ENCODE peak calls at places on chromosome 22, in eight cellular contexts. Y, S, O, L, G, U, I and F are unnamed samples.

GRCh38 chr22:20231499-20232236 is 36.5 kb downstream of the RTN4R start:
- DNase-seq in O (no peak), Y (no peak), I (no peak), S (no peak), G (no peak), U (no peak), L (no peak), F (no peak)

GRCh38 chr22:39665229-39665628 is 94.7 kb downstream of the CACNA1I start:
- DNase-seq in G (no peak), Y (no peak), L (no peak), O (no peak), S (no peak), U (no peak), I (no peak), F (no peak)

GRCh38 chr22:22986640-22987039 is 83.7 kb upstream of the GNAZ start:
- DNase-seq in S (no peak), G (no peak), I (no peak), L (no peak), O (no peak), Y (no peak), U (no peak), F (no peak)

GRCh38 chr22:26642465-26643367 is 14.7 kb upstream of the MIAT start:
- DNase-seq in G (no peak), L (no peak), I (peak), U (no peak), Y (peak), O (no peak), S (peak), F (no peak)

GRCh38 chr22:45630436-45630835 is 41.2 kb upstream of the ATXN10 start:
- DNase-seq in G (no peak), Y (no peak), U (no peak), S (no peak), L (no peak), I (no peak), O (no peak), F (no peak)

GRCh38 chr22:33986167-33986771 is 66.0 kb upstream of the LARGE1 start:
- DNase-seq in L (no peak), U (no peak), G (no peak), S (no peak), Y (no peak), I (no peak), O (no peak), F (no peak)

GRCh38 chr22:44188986-44189630 is 8.4 kb downstream of the PARVG start:
- DNase-seq in U (no peak), I (no peak), O (no peak), Y (no peak), S (no peak), G (no peak), L (no peak), F (no peak)

GRCh38 chr22:39125622-39126021 is 26.9 kb downstream of the CBX7 start:
- DNase-seq in Y (no peak), O (no peak), I (no peak), L (no peak), G (no peak), S (no peak), U (no peak), F (no peak)

GRCh38 chr22:39297490-39298193 is 21.8 kb downstream of the RPL3 start:
- DNase-seq in Y (no peak), U (no peak), L (no peak), G (no peak), O (no peak), I (peak), S (peak), F (no peak)

GRCh38 chr22:26586556-26587325 is 3.2 kb downstream of the TPST2 start:
- DNase-seq in S (no peak), Y (no peak), G (no peak), U (no peak), L (no peak), I (no peak), O (no peak), F (no peak)

GRCh38 chr22:22942511-22943329 is 55.1 kb downstream of the IGLL5 start:
- DNase-seq in U (peak), G (peak), S (peak), Y (peak), I (peak), O (no peak), L (peak), F (no peak)

GRCh38 chr22:45083659-45084305 is 74.0 kb upstream of the PHF21B start:
- DNase-seq in O (peak), Y (no peak), I (no peak), L (no peak), S (no peak), U (no peak), G (no peak), F (no peak)

GRCh38 chr22:39392341-39392948 is 7.1 kb upstream of the TAB1 start:
- DNase-seq in U (no peak), I (no peak), G (no peak), S (no peak), Y (no peak), L (no peak), O (no peak), F (no peak)

GRCh38 chr22:46196268-46196667 is 45.9 kb downstream of the PPARA start:
- DNase-seq in G (peak), Y (no peak), O (no peak), S (no peak), L (no peak), U (no peak), I (no peak), F (no peak)

GRCh38 chr22:19892249-19892879 is 37.7 kb upstream of the GNB1L start:
- DNase-seq in U (no peak), G (no peak), L (no peak), S (no peak), Y (peak), I (peak), O (no peak), F (no peak)

GRCh38 chr22:39351689-39352214 is 2.0 kb downstream of the SYNGR1 start:
- DNase-seq in L (no peak), S (no peak), U (no peak), I (no peak), Y (no peak), G (no peak), O (no peak), F (no peak)

GRCh38 chr22:49738566-49738965 is 89.1 kb downstream of the BRD1 start:
- DNase-seq in U (no peak), O (no peak), L (no peak), S (no peak), Y (no peak), G (no peak), I (no peak), F (no peak)

GRCh38 chr22:24938741-24939341 is 7.7 kb downstream of the LHFPL7 start:
- DNase-seq in O (no peak), S (peak), I (peak), U (no peak), Y (peak), L (no peak), G (no peak), F (peak)

GRCh38 chr22:20949698-20950183 is 17.3 kb upstream of the AIFM3 start:
- DNase-seq in G (no peak), L (no peak), S (no peak), Y (no peak), U (no peak), O (no peak), I (no peak), F (no peak)

GRCh38 chr22:39177456-39177775 is 24.9 kb upstream of the CBX7 start:
- DNase-seq in O (no peak), U (no peak), I (no peak), S (no peak), L (peak), G (no peak), Y (no peak), F (no peak)

GRCh38 chr22:36608987-36609386 is 80.0 kb upstream of the EIF3D start:
- DNase-seq in S (no peak), L (no peak), I (no peak), G (no peak), Y (no peak), O (no peak), U (no peak), F (no peak)

GRCh38 chr22:37345863-37346514 is 63.7 kb downstream of the CYTH4 start:
- DNase-seq in O (peak), Y (no peak), U (no peak), G (no peak), L (no peak), S (no peak), I (no peak), F (no peak)